ENCODE peak calls at places on chromosomes 4 and X, in nine cellular contexts. J, W, U, N, K, A, Y, B and H are unnamed samples. For H3K4me1, the result is how much of the 10 kb centered on the place peaks cover.

GRCh38 chrX:9311411-9312160 is 153.3 kb upstream of the TBL1X start:
- DNase-seq in N (no peak), A (no peak), J (no peak), Y (no peak), B (no peak), U (no peak), W (no peak), K (no peak), H (no peak)

GRCh38 chrX:80335062-80335830 is 85.0 kb upstream of the TENT5D start:
- DNase-seq in U (peak), B (peak), N (no peak), K (peak), A (peak), Y (peak), W (no peak), J (peak), H (no peak)

GRCh38 chr4:111268769-111269414 is 646.0 kb upstream of the PITX2 start:
- DNase-seq in W (no peak), N (no peak), K (no peak), Y (no peak), J (no peak), B (no peak), A (peak), U (no peak), H (peak)

GRCh38 chrX:109536439-109537323 is at the start of gene NXT2:
- DNase-seq in N (peak), W (peak), U (peak), J (peak), K (peak), A (peak), Y (peak), B (peak), H (peak)

GRCh38 chrX:39065051-39065871 is 264.0 kb downstream of the MID1IP1 start:
- DNase-seq in J (no peak), N (no peak), U (no peak), B (no peak), K (peak), A (no peak), W (no peak), Y (peak), H (no peak)

GRCh38 chr4:5796976-5797375 is 86.0 kb downstream of the EVC start:
- DNase-seq in N (no peak), A (no peak), B (no peak), K (no peak), J (no peak), Y (no peak), W (no peak), U (peak), H (no peak)

GRCh38 chr4:86592553-86593249 is 1.4 kb upstream of the PTPN13 start:
- DNase-seq in N (no peak), A (peak), B (no peak), U (no peak), Y (peak), W (no peak), J (no peak), K (no peak), H (peak)

GRCh38 chr4:84224522-84224921 is 274.6 kb downstream of the NKX6-1 start:
- DNase-seq in W (no peak), A (no peak), N (no peak), U (no peak), Y (no peak), K (no peak), B (no peak), J (no peak), H (no peak)

GRCh38 chrX:17860179-17860780 is 818 bp downstream of the RAI2 start:
- DNase-seq in Y (peak), U (peak), B (no peak), N (peak), W (no peak), J (no peak), K (peak), A (peak), H (peak)

DNA sequence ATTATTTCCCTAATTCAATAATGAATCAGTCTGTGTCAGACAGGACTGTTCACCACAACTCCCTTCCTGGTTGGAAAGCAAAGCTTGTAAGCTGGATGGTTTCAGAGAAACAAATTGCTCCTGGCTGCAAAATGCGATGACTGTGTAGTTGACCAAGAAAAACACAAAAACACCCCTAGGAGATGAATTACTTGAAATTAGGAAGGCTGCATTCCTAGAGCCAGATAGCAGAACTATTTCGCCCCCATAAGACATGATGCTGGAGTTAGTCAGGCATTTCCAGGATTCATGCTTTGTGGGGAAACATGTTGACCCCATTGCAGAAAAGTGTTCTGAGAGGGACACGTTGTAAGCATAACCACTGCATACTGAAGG is 208.5 kb downstream of the CHIC2 start:
- DNase-seq in Y (no peak), W (no peak), U (peak), A (peak), N (no peak), B (no peak), K (no peak), J (no peak), H (peak)
- H3K4me3 ChIP-seq in Y (no peak), W (no peak), U (no peak), A (peak), N (no peak), B (no peak), K (no peak), J (no peak), H (peak)

DNA sequence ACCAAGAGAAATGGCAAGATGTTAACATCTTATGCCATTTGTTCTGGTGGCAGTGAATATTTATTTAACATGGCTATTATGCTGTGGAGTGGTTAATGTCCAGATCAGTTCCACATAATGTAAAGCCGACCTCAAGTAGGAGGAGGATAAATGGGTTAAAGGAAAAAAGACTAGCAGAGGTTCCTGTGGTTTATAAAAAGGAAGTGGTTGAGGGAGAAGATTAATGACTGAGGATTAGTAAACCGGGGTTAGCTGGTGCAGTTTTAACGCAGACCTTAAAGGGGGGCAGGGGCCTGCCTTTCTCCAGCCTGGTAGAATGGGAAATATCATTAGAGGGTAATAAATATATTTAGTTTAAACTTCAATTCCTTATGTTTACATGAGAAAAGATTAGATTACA is 124.3 kb upstream of the LIMCH1 start:
- DNase-seq in N (no peak), Y (no peak), W (no peak), K (no peak), B (no peak), J (no peak), A (no peak), U (no peak), H (no peak)
- H3K4me1 ChIP-seq in N (under half), Y (under half), W (under half), K (under half), B (under half), J (under half), A (under half), U (under half), H (under half)

DNA sequence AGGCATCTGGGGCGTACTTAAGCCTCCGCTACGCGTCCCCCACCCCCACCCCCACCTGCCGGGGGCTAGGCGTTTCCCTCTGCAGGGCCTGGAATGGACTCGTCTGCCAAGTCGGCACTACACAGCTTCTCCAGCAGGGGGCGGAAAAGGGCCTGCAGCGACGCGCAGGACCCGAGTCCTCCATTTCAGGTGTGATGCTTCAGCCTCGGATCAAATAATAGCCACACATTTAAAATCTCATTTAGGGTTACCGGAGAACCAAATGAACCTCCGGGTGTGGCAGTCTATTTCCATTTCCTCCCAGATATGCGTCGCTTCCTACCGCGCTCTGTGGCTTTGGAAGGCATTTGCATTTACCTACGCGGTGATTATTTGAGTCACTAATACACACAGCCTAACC is 2.9 kb downstream of the PAK3 start:
- DNase-seq in A (peak), Y (peak), K (peak), J (peak), B (peak), U (peak), W (peak), N (peak), H (peak)
- H3K4me3 ChIP-seq in A (no peak), Y (no peak), K (no peak), J (no peak), B (no peak), U (no peak), W (peak), N (no peak), H (no peak)

GRCh38 chrX:154359362-154360154 is 14.9 kb downstream of the FLNA start:
- DNase-seq in W (no peak), K (no peak), B (no peak), N (no peak), U (no peak), A (no peak), Y (no peak), J (no peak), H (no peak)
- H3K4me1 ChIP-seq in W (half or more), K (under half), B (under half), N (under half), U (under half), A (under half), Y (under half), J (under half), H (under half)